ENCODE peak calls at places on chromosomes 4 and X, in four cellular contexts. O is A549, I is GM12878, K is K562. J is an unnamed sample.

GRCh38 chrX:120857240-120857639 is 18.4 kb downstream of the CT47B1 start:
- DNase-seq in O (no peak), K (no peak), I (no peak), J (no peak)

GRCh38 chrX:1534321-1535168 is 2.4 kb downstream of the P2RY8 start:
- DNase-seq in O (no peak), I (no peak), K (peak), J (peak)

GRCh38 chr4:1655676-1656075 is 28.4 kb downstream of the FAM53A start:
- DNase-seq in I (no peak), O (no peak), K (no peak), J (no peak)

GRCh38 chr4:88792268-88792781 is 94.7 kb upstream of the NAP1L5 start:
- DNase-seq in K (no peak), O (peak), I (peak), J (no peak)

GRCh38 chrX:135931644-135932487 is 38.4 kb downstream of the SAGE1 start:
- DNase-seq in O (no peak), K (peak), I (no peak), J (peak)

GRCh38 chr4:165217325-165217724 is 10.0 kb downstream of the KLHL2 start:
- DNase-seq in O (no peak), K (no peak), I (no peak), J (no peak)

GRCh38 chrX:15500497-15500966 is at the start of gene BMX:
- DNase-seq in O (no peak), K (no peak), I (no peak), J (peak)

GRCh38 chr4:174847801-174848427 is 18.9 kb upstream of the GLRA3 start:
- DNase-seq in I (no peak), O (no peak), K (no peak), J (no peak)

DNA sequence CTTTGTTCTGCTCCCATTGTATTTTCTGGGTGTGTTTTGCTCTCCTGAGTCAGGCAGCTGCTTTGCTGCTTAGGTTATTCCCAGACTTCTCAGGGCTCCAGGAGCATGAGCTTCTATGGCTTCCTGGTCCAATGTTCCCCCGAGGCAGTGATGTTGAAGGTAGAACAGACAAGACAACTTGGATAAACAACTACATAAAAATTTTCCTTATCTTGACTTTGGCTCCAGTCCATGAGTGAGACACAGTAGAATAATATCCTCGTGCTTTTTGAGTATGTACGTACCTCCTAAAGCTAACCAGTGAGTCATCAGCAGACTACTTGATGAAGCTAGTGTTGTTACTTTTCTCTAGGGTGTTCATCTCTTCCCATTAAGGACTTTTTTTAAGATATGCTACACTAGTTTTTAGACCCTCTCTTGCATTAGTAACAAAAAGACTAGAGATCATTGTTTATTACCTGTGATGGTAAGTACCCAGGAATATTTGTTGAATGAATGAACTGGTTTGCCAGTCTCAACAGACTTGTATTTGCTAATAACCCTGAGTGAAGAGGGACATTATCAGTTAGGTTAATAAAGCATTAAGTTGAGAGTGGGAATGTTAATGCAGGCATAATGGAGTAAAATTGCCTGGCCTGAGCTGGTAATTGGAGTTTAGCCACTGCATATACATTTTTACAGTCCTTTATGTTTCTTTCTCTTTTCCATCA is 131.9 kb downstream of the FHIP1A start:
- DNase-seq in K (no peak), I (no peak), O (peak), J (no peak)
- TF ChIP-seq MYC in K (no peak), I (no peak), O (no peak), J (no peak)

GRCh38 chrX:11239230-11239629 is 54.0 kb upstream of the AMELX start:
- DNase-seq in I (peak), K (no peak), O (no peak), J (no peak)
- TF ChIP-seq MAX in I (no peak), K (no peak), O (no peak), J (no peak)

GRCh38 chr4:98319021-98319420 is 57.8 kb downstream of the RAP1GDS1 start:
- DNase-seq in K (no peak), I (no peak), O (no peak), J (no peak)

GRCh38 chr4:98314791-98315565 is 53.8 kb downstream of the RAP1GDS1 start:
- DNase-seq in K (no peak), O (no peak), I (no peak), J (no peak)

GRCh38 chr4:98318521-98318920 is 57.3 kb downstream of the RAP1GDS1 start:
- DNase-seq in I (no peak), O (no peak), K (no peak), J (no peak)
- TF ChIP-seq MYC in I (no peak), O (no peak), K (no peak), J (no peak)

DNA sequence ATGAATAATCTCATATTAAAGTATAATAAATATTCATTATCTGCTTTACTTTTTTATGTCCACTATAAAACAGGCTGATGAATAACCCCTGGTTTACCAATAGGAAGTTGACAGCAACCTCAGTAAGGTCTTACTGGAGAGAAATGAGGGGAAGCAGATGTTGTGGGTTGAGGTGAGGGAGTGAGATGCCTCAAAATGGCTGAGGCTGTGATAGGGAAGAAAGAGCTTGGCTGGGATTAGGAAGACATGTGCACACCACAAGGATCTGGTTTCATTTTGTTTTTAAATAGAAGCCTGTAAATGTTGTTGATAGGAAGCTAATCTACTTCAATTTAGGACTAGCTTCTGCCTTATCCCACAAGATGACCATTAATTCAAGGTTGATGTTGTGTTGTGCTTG is 14.4 kb upstream of the CYBB start:
- DNase-seq in O (no peak), K (no peak), I (no peak), J (peak)
- TF ChIP-seq MAX in O (no peak), K (no peak), I (no peak), J (peak)

GRCh38 chrX:149199734-149200133 is 305.4 kb downstream of the IDS start:
- DNase-seq in K (no peak), O (no peak), I (no peak), J (no peak)

GRCh38 chrX:149198980-149199732 is 305.9 kb downstream of the IDS start:
- DNase-seq in K (no peak), I (peak), O (no peak), J (no peak)
- TF ChIP-seq MYC in K (no peak), I (no peak), O (no peak), J (no peak)

GRCh38 chr4:153766758-153767157 is 6.9 kb upstream of the RNF175 start:
- DNase-seq in I (no peak), O (no peak), K (no peak), J (no peak)

GRCh38 chr4:153759407-153760226 is at the start of gene RNF175:
- DNase-seq in O (no peak), K (peak), I (no peak), J (no peak)

GRCh38 chr4:153765836-153766235 is 6.0 kb upstream of the RNF175 start:
- DNase-seq in K (no peak), O (no peak), I (no peak), J (no peak)

GRCh38 chr4:153763404-153763803 is 3.6 kb upstream of the RNF175 start:
- DNase-seq in O (no peak), I (no peak), K (no peak), J (peak)

GRCh38 chr4:153764611-153765368 is 5.0 kb upstream of the RNF175 start:
- DNase-seq in I (no peak), K (no peak), O (no peak), J (peak)
- TF ChIP-seq MAX in I (no peak), K (no peak), O (no peak), J (no peak)

GRCh38 chr4:142351958-142352357 is 494.1 kb downstream of the INPP4B start:
- DNase-seq in O (no peak), I (no peak), K (no peak), J (no peak)

GRCh38 chr4:142354794-142355416 is 491.2 kb downstream of the INPP4B start:
- DNase-seq in O (no peak), K (no peak), I (no peak), J (peak)

GRCh38 chr4:142352682-142353081 is 493.4 kb downstream of the INPP4B start:
- DNase-seq in I (no peak), O (no peak), K (no peak), J (no peak)

GRCh38 chr4:142354041-142354440 is 492.1 kb downstream of the INPP4B start:
- DNase-seq in I (no peak), K (no peak), O (no peak), J (no peak)

GRCh38 chr4:142353149-142353738 is 492.9 kb downstream of the INPP4B start:
- DNase-seq in K (no peak), O (no peak), I (no peak), J (peak)
- TF ChIP-seq MYC in K (no peak), O (no peak), I (no peak), J (no peak)

J was measured in NB4.